ENCODE peak calls at places on chromosomes 5 and 9, in five cellular contexts. L, K, A, Y and Z are unnamed samples.
A peak's percentile ranks its signal among the peaks of the same experiment; 100 is the strongest.

GRCh38 chr9:69748304-69748703 is 11.5 kb downstream of the PTAR1 start:
- DNase-seq in L (no peak), K (no peak), A (no peak), Y (no peak), Z (no peak)

GRCh38 chr5:173016621-173017046 is 33.1 kb downstream of the ATP6V0E1 start:
- DNase-seq in L (no peak), K (no peak), A (peak; percentile 20), Y (no peak), Z (no peak)

GRCh38 chr9:20112367-20112766 is 323.5 kb upstream of the SLC24A2 start:
- DNase-seq in L (no peak), K (no peak), A (no peak), Y (no peak), Z (no peak)

GRCh38 chr5:89728750-89729149 is 680.8 kb downstream of the CETN3 start:
- DNase-seq in L (peak; percentile 87), K (no peak), A (peak; percentile 47), Y (no peak), Z (no peak)

GRCh38 chr5:111326551-111326950 is 102.4 kb downstream of the CAMK4 start:
- DNase-seq in L (no peak), K (no peak), A (no peak), Y (no peak), Z (no peak)

GRCh38 chr5:38420691-38421395 is 135.6 kb downstream of the LIFR start:
- DNase-seq in L (peak; percentile 40), K (no peak), A (peak; percentile 58), Y (peak; percentile 10), Z (peak; percentile 60)

GRCh38 chr5:55638455-55638854 is 73.7 kb downstream of the SLC38A9 start:
- DNase-seq in L (peak; percentile 76), K (no peak), A (no peak), Y (no peak), Z (no peak)

GRCh38 chr9:80204054-80204453 is 632.3 kb downstream of the TLE4 start:
- DNase-seq in L (no peak), K (no peak), A (no peak), Y (no peak), Z (no peak)

GRCh38 chr5:111070272-111071134 is 1.0 kb upstream of the TSLP start:
- DNase-seq in L (no peak), K (no peak), A (peak; percentile 15), Y (no peak), Z (no peak)

GRCh38 chr5:171951218-171951617 is 55.2 kb downstream of the FBXW11 start:
- DNase-seq in L (no peak), K (no peak), A (no peak), Y (no peak), Z (no peak)

GRCh38 chr5:66864240-66864884 is 268.2 kb downstream of the MAST4 start:
- DNase-seq in L (no peak), K (no peak), A (peak; percentile 18), Y (no peak), Z (peak; percentile 57)

GRCh38 chr9:114853071-114853865 is 47.4 kb upstream of the TNFSF15 start:
- DNase-seq in L (no peak), K (no peak), A (no peak), Y (no peak), Z (no peak)

GRCh38 chr5:112445626-112446350 is 26.7 kb upstream of the EPB41L4A start:
- DNase-seq in L (no peak), K (no peak), A (no peak), Y (no peak), Z (no peak)

GRCh38 chr5:6361101-6361500 is 17.2 kb downstream of the MED10 start:
- DNase-seq in L (no peak), K (no peak), A (no peak), Y (no peak), Z (peak; percentile 41)

GRCh38 chr9:136857606-136858412 is 5.7 kb downstream of the MAMDC4 start:
- DNase-seq in L (no peak), K (no peak), A (no peak), Y (no peak), Z (no peak)

GRCh38 chr5:170818222-170818621 is 34.7 kb downstream of the GABRP start:
- DNase-seq in L (no peak), K (no peak), A (no peak), Y (no peak), Z (no peak)

GRCh38 chr5:93894471-93895354 is 153.3 kb upstream of the POU5F2 start:
- DNase-seq in L (no peak), K (no peak), A (no peak), Y (no peak), Z (no peak)

GRCh38 chr5:17218353-17219005 is 1.0 kb downstream of the BASP1 start:
- DNase-seq in L (no peak), K (no peak), A (peak; percentile 51), Y (no peak), Z (peak; percentile 62)

GRCh38 chr5:143979044-143979690 is 167.2 kb downstream of the HMHB1 start:
- DNase-seq in L (no peak), K (no peak), A (no peak), Y (no peak), Z (no peak)

GRCh38 chr5:19855453-19855852 is 132.5 kb downstream of the CDH18 start:
- DNase-seq in L (no peak), K (no peak), A (no peak), Y (no peak), Z (no peak)

GRCh38 chr5:7015586-7016256 is 302.5 kb downstream of the TENT4A start:
- DNase-seq in L (no peak), K (no peak), A (no peak), Y (no peak), Z (no peak)

GRCh38 chr9:115086461-115086860 is 31.5 kb downstream of the TNC start:
- DNase-seq in L (no peak), K (no peak), A (no peak), Y (no peak), Z (no peak)

GRCh38 chr5:1515921-1516571 is 7.7 kb downstream of the LPCAT1 start:
- DNase-seq in L (no peak), K (no peak), A (peak; percentile 3), Y (no peak), Z (no peak)

GRCh38 chr9:132260846-132261245 is 93.9 kb downstream of the SETX start:
- DNase-seq in L (no peak), K (no peak), A (no peak), Y (no peak), Z (no peak)

GRCh38 chr9:126131066-126132010 is 195.3 kb upstream of the MVB12B start:
- DNase-seq in L (no peak), K (no peak), A (no peak), Y (no peak), Z (no peak)

GRCh38 chr5:107668933-107669542 is 1.7 kb downstream of the EFNA5 start:
- DNase-seq in L (no peak), K (no peak), A (no peak), Y (no peak), Z (no peak)

GRCh38 chr9:110952018-110952864 is 86.0 kb downstream of the LPAR1 start:
- DNase-seq in L (no peak), K (no peak), A (no peak), Y (no peak), Z (no peak)

GRCh38 chr5:80165430-80165829 is 90.4 kb downstream of the SERINC5 start:
- DNase-seq in L (no peak), K (no peak), A (no peak), Y (no peak), Z (no peak)

GRCh38 chr9:3732077-3733038 is 206.6 kb upstream of the RFX3 start:
- DNase-seq in L (peak; percentile 91), K (no peak), A (peak; percentile 16), Y (peak; percentile 9), Z (peak; percentile 85)

GRCh38 chr5:74040065-74040551 is 414.1 kb downstream of the ARHGEF28 start:
- DNase-seq in L (no peak), K (no peak), A (peak; percentile 63), Y (no peak), Z (peak; percentile 77)

GRCh38 chr5:172115541-172115982 is 72.5 kb downstream of the STK10 start:
- DNase-seq in L (no peak), K (no peak), A (no peak), Y (peak; percentile 32), Z (no peak)

GRCh38 chr9:117535439-117535838 is 120.6 kb upstream of the ASTN2 start:
- DNase-seq in L (no peak), K (no peak), A (no peak), Y (no peak), Z (no peak)

GRCh38 chr9:134041649-134041962 is 16.3 kb downstream of the BRD3OS start:
- DNase-seq in L (no peak), K (no peak), A (no peak), Y (no peak), Z (no peak)

GRCh38 chr5:120535900-120536299 is 71.8 kb downstream of the PRR16 start:
- DNase-seq in L (no peak), K (no peak), A (no peak), Y (no peak), Z (no peak)

GRCh38 chr9:89802809-89803355 is 198.1 kb downstream of the GADD45G start:
- DNase-seq in L (no peak), K (no peak), A (peak; percentile 80), Y (no peak), Z (no peak)

GRCh38 chr5:120684749-120685415 is 220.8 kb downstream of the PRR16 start:
- DNase-seq in L (no peak), K (no peak), A (no peak), Y (no peak), Z (no peak)

GRCh38 chr5:54836959-54837534 is 148.3 kb downstream of the ESM1 start:
- DNase-seq in L (no peak), K (no peak), A (no peak), Y (no peak), Z (no peak)

GRCh38 chr5:63127054-63127453 is 548.4 kb downstream of the LRRC70 start:
- DNase-seq in L (peak; percentile 22), K (no peak), A (no peak), Y (no peak), Z (peak; percentile 34)

GRCh38 chr5:176629853-176630680 is at the start of the genes EIF4E1B and SNCB:
- DNase-seq in L (no peak), K (peak; percentile 31), A (no peak), Y (peak; percentile 37), Z (peak; percentile 46)

GRCh38 chr9:132937463-132937901 is 6.9 kb downstream of the TSC1 start:
- DNase-seq in L (no peak), K (no peak), A (no peak), Y (no peak), Z (peak; percentile 83)